ENCODE peak calls at places on chromosomes 7 and 10, in nine cellular contexts. M is SJSA1, K is colonic mucosa, T is GM23338, J is osteoblast, Y is dorsolateral prefrontal cortex, P is spleen, O is SK-N-SH, V is fibroblast of lung. F is an unnamed sample.
A peak's percentile ranks its signal among the peaks of the same experiment; 100 is the strongest.

GRCh38 chr10:32771217-32771616 is 186.8 kb downstream of the ITGB1 start:
- DNase-seq in K (no peak), J (no peak), Y (no peak), O (no peak), M (no peak), P (no peak), V (peak; percentile 6), T (peak; percentile 15), F (no peak)

GRCh38 chr10:126240483-126240882 is 147.8 kb downstream of the ADAM12 start:
- DNase-seq in T (no peak), J (no peak), V (no peak), P (no peak), Y (peak; percentile 40), M (no peak), O (no peak), K (no peak), F (peak; percentile 58)

GRCh38 chr10:16902606-16903005 is 85.4 kb upstream of the RSU1 start:
- DNase-seq in J (no peak), Y (no peak), M (no peak), K (no peak), T (no peak), O (no peak), P (no peak), V (no peak), F (no peak)

GRCh38 chr10:86862373-86862772 is 95.0 kb downstream of the MMRN2 start:
- DNase-seq in P (no peak), J (no peak), K (no peak), V (no peak), O (no peak), M (no peak), T (peak; percentile 25), Y (no peak), F (no peak)

GRCh38 chr7:51160990-51161615 is 155.5 kb downstream of the COBL start:
- DNase-seq in K (peak; percentile 55), T (peak; percentile 82), V (peak; percentile 75), Y (peak; percentile 65), P (peak; percentile 82), J (peak; percentile 92), M (no peak), O (peak; percentile 81), F (peak; percentile 70)

GRCh38 chr10:117374506-117375359 is 507 bp downstream of the PDZD8 start:
- DNase-seq in K (peak; percentile 42), J (peak; percentile 93), Y (peak; percentile 7), M (no peak), O (peak; percentile 54), V (peak; percentile 42), P (peak; percentile 92), T (peak; percentile 66), F (no peak)

GRCh38 chr10:73218466-73219191 is 28.4 kb downstream of the DNAJC9 start:
- DNase-seq in M (no peak), P (no peak), Y (no peak), K (no peak), O (peak; percentile 7), J (peak; percentile 65), T (peak; percentile 52), V (peak; percentile 27), F (no peak)

GRCh38 chr7:129864042-129864441 is 88.7 kb downstream of the UBE2H start:
- DNase-seq in O (no peak), Y (no peak), J (no peak), P (no peak), T (no peak), M (no peak), V (no peak), K (no peak), F (no peak)

GRCh38 chr7:44415047-44415446 is 75.4 kb downstream of the NUDCD3 start:
- DNase-seq in T (no peak), V (no peak), K (no peak), O (no peak), P (no peak), M (no peak), Y (no peak), J (peak; percentile 69), F (no peak)

GRCh38 chr10:116526219-116526618 is 19.5 kb upstream of the PNLIP start:
- DNase-seq in V (no peak), J (no peak), M (no peak), K (no peak), P (no peak), O (no peak), Y (no peak), T (no peak), F (no peak)

GRCh38 chr7:48161407-48162125 is 9.7 kb upstream of the ABCA13 start:
- DNase-seq in Y (no peak), O (no peak), P (no peak), V (no peak), T (no peak), J (no peak), M (no peak), K (no peak), F (no peak)

GRCh38 chr10:97234403-97234802 is 48.6 kb upstream of the SLIT1 start:
- DNase-seq in P (no peak), T (peak; percentile 55), J (no peak), M (no peak), V (peak; percentile 67), O (peak; percentile 49), K (no peak), Y (no peak), F (no peak)

GRCh38 chr7:124351950-124352349 is 319.1 kb upstream of the TMEM229A start:
- DNase-seq in J (no peak), T (peak; percentile 8), K (no peak), V (no peak), Y (peak; percentile 12), P (no peak), O (peak; percentile 14), M (no peak), F (peak; percentile 10)

GRCh38 chr7:20778063-20778721 is 8.5 kb downstream of the SP8 start:
- DNase-seq in Y (no peak), J (peak; percentile 84), K (peak; percentile 36), V (no peak), T (peak; percentile 88), M (no peak), O (peak; percentile 88), P (peak; percentile 76), F (peak; percentile 15)

GRCh38 chr7:5218564-5219360 is 28.7 kb downstream of the WIPI2 start:
- DNase-seq in K (no peak), O (no peak), J (no peak), P (peak; percentile 85), Y (no peak), M (no peak), V (no peak), T (no peak), F (no peak)

DNA sequence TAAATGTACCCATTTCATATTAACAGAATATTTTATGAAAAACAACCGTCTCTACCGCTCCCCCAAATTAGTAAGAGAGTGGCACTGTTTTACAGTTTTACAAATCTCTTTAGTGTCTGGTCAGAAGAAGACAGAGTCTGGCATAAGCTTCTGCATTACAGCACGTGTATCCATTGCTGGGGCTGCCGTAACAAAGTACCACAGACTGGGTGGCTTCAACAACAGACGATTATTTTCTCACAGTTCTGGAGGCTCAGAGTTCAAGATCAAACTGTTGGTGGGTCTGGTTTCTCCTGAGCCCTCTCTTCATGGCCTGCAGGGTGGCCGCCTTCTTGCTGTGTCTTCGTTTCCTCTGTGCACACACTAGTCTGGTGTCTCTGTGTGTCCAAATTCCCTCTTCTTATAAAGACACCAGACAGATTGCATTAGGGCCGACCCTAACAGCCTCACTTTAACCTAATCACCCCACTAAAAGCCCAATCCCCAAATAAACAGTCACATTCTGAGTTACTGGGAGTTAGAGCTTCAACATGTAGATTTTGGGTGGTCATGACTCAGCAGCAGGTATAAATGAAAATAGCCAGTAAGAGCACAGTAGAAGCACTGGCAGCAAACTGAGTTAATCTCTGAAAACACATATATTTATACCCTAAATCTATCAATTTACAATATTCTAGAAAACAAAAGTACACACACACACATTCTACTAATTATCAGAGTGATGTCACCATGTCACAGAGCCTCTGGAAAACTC is 4.0 kb upstream of the SPOCK2 start:
- DNase-seq in Y (no peak), K (no peak), J (no peak), M (no peak), T (no peak), O (no peak), V (no peak), P (no peak), F (no peak)
- H3K27ac ChIP-seq in Y (no peak overlapping the region), K (no peak overlapping the region), J (no peak overlapping the region), M (no peak overlapping the region), T (peak overlapping the region; percentile 2), O (no peak overlapping the region), V (no peak overlapping the region), P (no peak overlapping the region), F (no peak overlapping the region)

DNA sequence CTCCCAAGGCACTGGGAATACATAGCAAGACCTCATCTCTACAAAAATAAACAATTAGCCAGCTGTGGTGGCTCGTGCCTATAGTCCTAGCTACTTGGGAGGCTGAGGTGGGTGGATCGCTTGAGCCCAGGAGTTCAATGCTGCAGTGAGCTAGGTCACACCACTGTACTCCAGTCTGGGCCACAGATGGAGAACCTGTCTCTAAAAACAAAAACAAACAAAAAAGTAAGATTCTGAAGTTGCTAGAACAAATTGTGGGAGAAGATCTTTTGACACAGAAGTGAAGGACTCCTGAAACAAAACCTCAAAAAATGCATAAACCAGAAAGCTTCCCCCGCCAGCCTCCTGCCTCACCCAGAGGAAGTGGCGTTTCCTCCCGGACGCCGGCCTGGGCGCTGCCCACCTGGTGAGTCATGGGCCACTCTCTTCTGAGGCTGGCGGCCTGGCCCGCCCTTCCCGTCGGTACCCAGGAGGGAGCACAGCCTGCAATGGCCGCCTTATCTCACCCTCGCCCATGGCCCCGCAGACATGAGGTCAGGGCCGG is 25.4 kb upstream of the ELN start:
- DNase-seq in M (peak; percentile 94), J (peak; percentile 99), Y (no peak), O (no peak), T (no peak), K (peak; percentile 75), V (peak; percentile 60), P (peak; percentile 88), F (no peak)
- H3K27ac ChIP-seq in M (peak overlapping the region; percentile 86), J (peak overlapping the region; percentile 83), Y (no peak overlapping the region), O (peak overlapping the region; percentile 1), T (no peak overlapping the region), K (no peak overlapping the region), V (no peak overlapping the region), P (peak overlapping the region; percentile 69), F (no peak overlapping the region)

DNA sequence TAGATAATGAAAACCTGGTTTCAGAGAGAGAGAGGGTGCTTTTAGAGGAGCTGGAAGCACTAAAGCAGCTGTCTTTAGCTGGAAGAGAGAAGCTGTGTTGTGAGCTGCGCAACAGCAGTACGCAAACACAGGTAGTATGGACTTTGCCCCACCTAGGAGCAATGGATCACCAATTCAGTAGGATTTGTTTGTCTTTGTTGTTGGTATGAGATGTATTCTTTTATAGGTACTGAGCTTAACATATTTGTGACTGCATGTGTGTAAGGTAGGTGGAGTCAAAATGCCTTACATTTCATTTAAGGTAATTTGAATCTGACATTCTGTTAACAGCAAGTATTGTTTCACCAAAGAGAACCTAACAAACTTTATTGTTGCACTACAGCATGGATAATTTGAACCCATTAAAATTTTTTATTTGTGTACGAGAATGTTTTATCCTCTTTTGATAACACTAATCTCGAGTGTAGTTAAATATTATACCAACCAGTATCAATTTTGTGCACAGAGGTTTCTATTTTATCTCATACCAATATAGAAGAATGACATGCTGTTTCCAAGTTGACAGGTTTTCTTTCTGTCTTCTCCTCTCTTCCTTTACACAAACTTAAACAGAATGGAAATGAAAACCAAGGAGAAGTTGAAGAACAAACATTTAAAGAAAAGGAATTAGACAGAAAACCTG is 92.1 kb downstream of the CYP51A1 start:
- DNase-seq in K (peak; percentile 82), Y (no peak), J (peak; percentile 54), M (no peak), V (no peak), O (no peak), T (no peak), P (no peak), F (no peak)
- H3K27ac ChIP-seq in K (peak overlapping the region; percentile 58), Y (no peak overlapping the region), J (no peak overlapping the region), M (no peak overlapping the region), V (no peak overlapping the region), O (no peak overlapping the region), T (no peak overlapping the region), P (no peak overlapping the region), F (no peak overlapping the region)

GRCh38 chr7:99615989-99616358 is 772 bp upstream of the ZSCAN25 start:
- DNase-seq in J (no peak), K (no peak), M (no peak), Y (no peak), T (no peak), O (no peak), P (no peak), V (no peak), F (no peak)
- H3K27ac ChIP-seq in J (peak overlapping the region; percentile 83), K (peak overlapping the region; percentile 54), M (no peak overlapping the region), Y (no peak overlapping the region), T (peak overlapping the region; percentile 68), O (no peak overlapping the region), P (peak overlapping the region; percentile 91), V (no peak overlapping the region), F (no peak overlapping the region)

F was measured in substantia nigra.